ENCODE peak calls at places on chromosomes 3 and 15, in seven cellular contexts. One of them, this sample, is unnamed.

GRCh38 chr3:69433938-69434263 is 48.0 kb upstream of the FRMD4B start:
- ATAC-seq in HepG2: no peak
- ATAC-seq in PC-3: peak
- ATAC-seq in pancreas: no peak
- ATAC-seq in gastrocnemius medialis: no peak
- ATAC-seq in CD8-positive, alpha-beta T cell: no peak
- ATAC-seq in right lobe of liver: no peak
- ATAC-seq in this sample: no peak

GRCh38 chr3:151008699-151009098 is 36.2 kb upstream of the CLRN1 start:
- ATAC-seq in PC-3: peak
- ATAC-seq in HepG2: peak
- ATAC-seq in right lobe of liver: peak
- ATAC-seq in CD8-positive, alpha-beta T cell: no peak
- ATAC-seq in gastrocnemius medialis: no peak
- ATAC-seq in pancreas: no peak
- ATAC-seq in this sample: no peak

GRCh38 chr15:84611631-84612030 is 10.8 kb downstream of the ZSCAN2 start:
- ATAC-seq in right lobe of liver: no peak
- ATAC-seq in PC-3: no peak
- ATAC-seq in HepG2: no peak
- ATAC-seq in gastrocnemius medialis: no peak
- ATAC-seq in CD8-positive, alpha-beta T cell: no peak
- ATAC-seq in pancreas: no peak
- ATAC-seq in this sample: no peak

GRCh38 chr3:129016725-129017530 is 15.8 kb downstream of the EFCC1 start:
- ATAC-seq in right lobe of liver: no peak
- ATAC-seq in HepG2: no peak
- ATAC-seq in CD8-positive, alpha-beta T cell: peak
- ATAC-seq in pancreas: no peak
- ATAC-seq in gastrocnemius medialis: peak
- ATAC-seq in PC-3: no peak
- ATAC-seq in this sample: peak

GRCh38 chr15:57656434-57656833 is 50.1 kb upstream of the POLR2M start:
- ATAC-seq in CD8-positive, alpha-beta T cell: no peak
- ATAC-seq in gastrocnemius medialis: no peak
- ATAC-seq in right lobe of liver: no peak
- ATAC-seq in HepG2: no peak
- ATAC-seq in PC-3: no peak
- ATAC-seq in pancreas: no peak
- ATAC-seq in this sample: no peak

GRCh38 chr3:9135930-9136525 is 113.4 kb downstream of the SRGAP3 start:
- ATAC-seq in right lobe of liver: no peak
- ATAC-seq in CD8-positive, alpha-beta T cell: no peak
- ATAC-seq in gastrocnemius medialis: peak
- ATAC-seq in PC-3: no peak
- ATAC-seq in pancreas: peak
- ATAC-seq in HepG2: no peak
- ATAC-seq in this sample: peak

GRCh38 chr15:51006336-51006985 is 88.2 kb downstream of the TNFAIP8L3 start:
- ATAC-seq in PC-3: no peak
- ATAC-seq in CD8-positive, alpha-beta T cell: no peak
- ATAC-seq in right lobe of liver: no peak
- ATAC-seq in HepG2: peak
- ATAC-seq in gastrocnemius medialis: no peak
- ATAC-seq in pancreas: no peak
- ATAC-seq in this sample: no peak

GRCh38 chr3:63973406-63973805 is 49.9 kb downstream of the PSMD6 start:
- ATAC-seq in CD8-positive, alpha-beta T cell: no peak
- ATAC-seq in HepG2: no peak
- ATAC-seq in pancreas: no peak
- ATAC-seq in gastrocnemius medialis: no peak
- ATAC-seq in PC-3: no peak
- ATAC-seq in right lobe of liver: no peak
- ATAC-seq in this sample: no peak

GRCh38 chr3:73605388-73605787 is 19.4 kb downstream of the PDZRN3 start:
- ATAC-seq in PC-3: no peak
- ATAC-seq in pancreas: no peak
- ATAC-seq in gastrocnemius medialis: no peak
- ATAC-seq in HepG2: no peak
- ATAC-seq in right lobe of liver: no peak
- ATAC-seq in CD8-positive, alpha-beta T cell: no peak
- ATAC-seq in this sample: peak

GRCh38 chr15:45087513-45087912 is 26.5 kb downstream of the DUOX2 start:
- ATAC-seq in right lobe of liver: no peak
- ATAC-seq in HepG2: peak
- ATAC-seq in gastrocnemius medialis: no peak
- ATAC-seq in pancreas: no peak
- ATAC-seq in CD8-positive, alpha-beta T cell: no peak
- ATAC-seq in PC-3: no peak
- ATAC-seq in this sample: no peak

GRCh38 chr3:52704611-52705437 is 767 bp downstream of the GLT8D1 start:
- ATAC-seq in HepG2: peak
- ATAC-seq in PC-3: peak
- ATAC-seq in right lobe of liver: peak
- ATAC-seq in pancreas: peak
- ATAC-seq in gastrocnemius medialis: peak
- ATAC-seq in CD8-positive, alpha-beta T cell: no peak
- ATAC-seq in this sample: peak

GRCh38 chr3:158295771-158296170 is 185.9 kb downstream of the RSRC1 start:
- ATAC-seq in HepG2: no peak
- ATAC-seq in pancreas: no peak
- ATAC-seq in CD8-positive, alpha-beta T cell: no peak
- ATAC-seq in right lobe of liver: no peak
- ATAC-seq in PC-3: no peak
- ATAC-seq in gastrocnemius medialis: no peak
- ATAC-seq in this sample: no peak

GRCh38 chr3:3707858-3708768 is 91.1 kb upstream of the LRRN1 start:
- ATAC-seq in HepG2: no peak
- ATAC-seq in gastrocnemius medialis: no peak
- ATAC-seq in pancreas: peak
- ATAC-seq in PC-3: no peak
- ATAC-seq in right lobe of liver: no peak
- ATAC-seq in CD8-positive, alpha-beta T cell: no peak
- ATAC-seq in this sample: no peak

GRCh38 chr3:85475346-85475745 is 516.6 kb downstream of the CADM2 start:
- ATAC-seq in pancreas: no peak
- ATAC-seq in right lobe of liver: no peak
- ATAC-seq in gastrocnemius medialis: no peak
- ATAC-seq in CD8-positive, alpha-beta T cell: no peak
- ATAC-seq in PC-3: peak
- ATAC-seq in HepG2: no peak
- ATAC-seq in this sample: no peak

GRCh38 chr3:170641510-170642236 is 55.8 kb upstream of the SLC7A14 start:
- ATAC-seq in HepG2: no peak
- ATAC-seq in right lobe of liver: no peak
- ATAC-seq in PC-3: no peak
- ATAC-seq in pancreas: no peak
- ATAC-seq in gastrocnemius medialis: no peak
- ATAC-seq in CD8-positive, alpha-beta T cell: no peak
- ATAC-seq in this sample: no peak

DNA sequence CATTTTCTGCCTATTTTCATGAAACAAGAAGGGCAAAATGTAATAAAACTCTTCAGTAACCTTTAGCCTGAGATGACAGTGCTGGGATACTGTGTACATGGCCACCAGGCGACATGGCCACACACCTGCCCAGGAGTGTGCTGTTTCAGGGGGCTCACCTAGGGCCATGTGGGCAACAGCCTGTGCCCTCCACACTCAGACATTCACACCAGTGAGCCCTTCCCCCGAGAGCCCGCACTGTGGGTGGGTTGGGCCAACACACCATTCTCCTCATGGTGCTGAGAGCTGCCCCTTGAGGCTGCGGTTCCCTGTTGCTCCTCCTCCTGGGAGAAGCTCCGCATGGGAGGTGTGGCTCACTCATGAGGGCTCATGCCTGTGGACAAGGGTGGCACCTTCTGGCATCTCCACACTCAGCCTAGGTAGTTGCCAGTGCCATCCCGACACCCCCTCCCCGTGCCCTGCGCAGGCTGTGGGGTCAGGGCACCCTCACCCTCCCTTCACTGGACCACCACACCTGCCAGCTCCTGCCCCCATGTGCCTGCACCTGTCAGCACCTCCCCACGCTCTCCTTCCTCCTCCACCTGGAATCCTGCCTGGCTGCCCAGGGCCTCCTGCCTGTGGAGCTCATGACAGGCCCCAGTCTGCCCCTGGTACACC is 19.7 kb downstream of the OCA2 start:
- ATAC-seq in right lobe of liver: no peak
- ATAC-seq in CD8-positive, alpha-beta T cell: no peak
- ATAC-seq in PC-3: no peak
- ATAC-seq in gastrocnemius medialis: no peak
- ATAC-seq in HepG2: no peak
- ATAC-seq in pancreas: no peak
- ATAC-seq in this sample: no peak
- TF ChIP-seq CTCF in right lobe of liver: no peak
- TF ChIP-seq CTCF in CD8-positive, alpha-beta T cell: no peak
- TF ChIP-seq CTCF in PC-3: no peak
- TF ChIP-seq CTCF in gastrocnemius medialis: no peak
- TF ChIP-seq CTCF in HepG2: no peak
- TF ChIP-seq CTCF in pancreas: no peak
- TF ChIP-seq CTCF in this sample: no peak

GRCh38 chr3:100157617-100158016 is 43.3 kb upstream of the FILIP1L start:
- ATAC-seq in gastrocnemius medialis: no peak
- ATAC-seq in right lobe of liver: no peak
- ATAC-seq in pancreas: no peak
- ATAC-seq in CD8-positive, alpha-beta T cell: no peak
- ATAC-seq in HepG2: no peak
- ATAC-seq in PC-3: no peak
- ATAC-seq in this sample: no peak

GRCh38 chr3:100158877-100159563 is 44.7 kb upstream of the FILIP1L start:
- ATAC-seq in HepG2: no peak
- ATAC-seq in CD8-positive, alpha-beta T cell: no peak
- ATAC-seq in pancreas: no peak
- ATAC-seq in PC-3: peak
- ATAC-seq in gastrocnemius medialis: peak
- ATAC-seq in right lobe of liver: peak
- ATAC-seq in this sample: no peak

GRCh38 chr3:100159564-100160153 is 45.4 kb upstream of the FILIP1L start:
- ATAC-seq in gastrocnemius medialis: no peak
- ATAC-seq in HepG2: no peak
- ATAC-seq in CD8-positive, alpha-beta T cell: no peak
- ATAC-seq in right lobe of liver: peak
- ATAC-seq in PC-3: peak
- ATAC-seq in pancreas: no peak
- ATAC-seq in this sample: peak

GRCh38 chr3:100163787-100164186 is 49.5 kb upstream of the FILIP1L start:
- ATAC-seq in right lobe of liver: no peak
- ATAC-seq in CD8-positive, alpha-beta T cell: no peak
- ATAC-seq in PC-3: no peak
- ATAC-seq in HepG2: no peak
- ATAC-seq in gastrocnemius medialis: peak
- ATAC-seq in pancreas: no peak
- ATAC-seq in this sample: no peak

DNA sequence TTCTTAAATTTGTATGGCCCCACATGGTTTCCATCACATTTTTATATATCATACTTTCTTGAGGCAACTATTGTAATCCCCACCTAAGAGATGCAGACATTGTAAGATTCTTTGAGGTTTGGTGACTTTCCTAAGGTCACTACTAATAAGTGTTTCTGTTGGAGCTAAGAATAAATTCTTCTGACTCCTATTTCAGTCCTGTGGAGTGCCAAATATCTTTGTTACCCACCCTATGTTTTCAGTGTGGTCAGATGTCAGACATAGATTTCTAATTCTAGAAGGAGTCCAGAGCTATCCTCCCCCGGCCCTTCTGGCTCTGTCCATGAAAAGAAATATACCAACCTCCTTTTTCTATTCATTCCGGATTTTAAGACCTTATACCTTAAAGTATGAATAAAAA is 46.2 kb upstream of the FILIP1L start:
- ATAC-seq in CD8-positive, alpha-beta T cell: no peak
- ATAC-seq in gastrocnemius medialis: no peak
- ATAC-seq in pancreas: no peak
- ATAC-seq in HepG2: no peak
- ATAC-seq in PC-3: no peak
- ATAC-seq in right lobe of liver: no peak
- ATAC-seq in this sample: no peak
- H3K27ac ChIP-seq in CD8-positive, alpha-beta T cell: no peak
- H3K27ac ChIP-seq in gastrocnemius medialis: peak
- H3K27ac ChIP-seq in pancreas: no peak
- H3K27ac ChIP-seq in HepG2: no peak
- H3K27ac ChIP-seq in PC-3: peak
- H3K27ac ChIP-seq in right lobe of liver: no peak
- H3K27ac ChIP-seq in this sample: peak

GRCh38 chr3:45630325-45630724 is 35.8 kb downstream of the LIMD1 start:
- ATAC-seq in gastrocnemius medialis: no peak
- ATAC-seq in HepG2: no peak
- ATAC-seq in pancreas: no peak
- ATAC-seq in PC-3: no peak
- ATAC-seq in CD8-positive, alpha-beta T cell: no peak
- ATAC-seq in right lobe of liver: no peak
- ATAC-seq in this sample: no peak
- H3K4me3 ChIP-seq in gastrocnemius medialis: no peak
- H3K4me3 ChIP-seq in HepG2: no peak
- H3K4me3 ChIP-seq in pancreas: no peak
- H3K4me3 ChIP-seq in PC-3: no peak
- H3K4me3 ChIP-seq in CD8-positive, alpha-beta T cell: no peak
- H3K4me3 ChIP-seq in right lobe of liver: no peak
- H3K4me3 ChIP-seq in this sample: no peak

GRCh38 chr3:97662264-97662663 is 102.3 kb upstream of the ARL6 start:
- ATAC-seq in HepG2: no peak
- ATAC-seq in gastrocnemius medialis: no peak
- ATAC-seq in CD8-positive, alpha-beta T cell: no peak
- ATAC-seq in right lobe of liver: no peak
- ATAC-seq in pancreas: no peak
- ATAC-seq in PC-3: no peak
- ATAC-seq in this sample: no peak

GRCh38 chr3:97662808-97663207 is 101.8 kb upstream of the ARL6 start:
- ATAC-seq in CD8-positive, alpha-beta T cell: no peak
- ATAC-seq in HepG2: no peak
- ATAC-seq in right lobe of liver: no peak
- ATAC-seq in pancreas: no peak
- ATAC-seq in gastrocnemius medialis: no peak
- ATAC-seq in PC-3: no peak
- ATAC-seq in this sample: no peak

GRCh38 chr3:97658670-97659285 is 105.8 kb upstream of the ARL6 start:
- ATAC-seq in HepG2: peak
- ATAC-seq in pancreas: no peak
- ATAC-seq in PC-3: peak
- ATAC-seq in CD8-positive, alpha-beta T cell: no peak
- ATAC-seq in gastrocnemius medialis: no peak
- ATAC-seq in right lobe of liver: no peak
- ATAC-seq in this sample: no peak
- TF ChIP-seq CTCF in HepG2: peak
- TF ChIP-seq CTCF in pancreas: peak
- TF ChIP-seq CTCF in PC-3: peak
- TF ChIP-seq CTCF in CD8-positive, alpha-beta T cell: no peak
- TF ChIP-seq CTCF in gastrocnemius medialis: peak
- TF ChIP-seq CTCF in right lobe of liver: peak
- TF ChIP-seq CTCF in this sample: peak

This sample was measured in gastroesophageal sphincter.